ENCODE peak calls at places on chromosomes 7 and 10, in five cellular contexts. One of them, this sample, is unnamed.

GRCh38 chr7:56053993-56054392 is 2.4 kb downstream of the CCT6A start:
- DNase-seq in aorta: no peak
- DNase-seq in GM18507: no peak
- DNase-seq in NCI-H446: no peak
- DNase-seq in heart left ventricle: no peak
- DNase-seq in this sample: no peak

GRCh38 chr10:1120761-1121160 is 64.6 kb downstream of the WDR37 start:
- DNase-seq in NCI-H446: peak; percentile 6
- DNase-seq in aorta: no peak
- DNase-seq in heart left ventricle: no peak
- DNase-seq in GM18507: no peak
- DNase-seq in this sample: peak; percentile 79

GRCh38 chr10:119595715-119596515 is 849 bp downstream of the TIAL1 start:
- DNase-seq in aorta: peak; percentile 87
- DNase-seq in GM18507: peak; percentile 23
- DNase-seq in heart left ventricle: peak; percentile 61
- DNase-seq in NCI-H446: no peak
- DNase-seq in this sample: peak; percentile 86

GRCh38 chr7:36784991-36785940 is 61.0 kb upstream of the AOAH start:
- DNase-seq in GM18507: peak; percentile 62
- DNase-seq in heart left ventricle: peak; percentile 68
- DNase-seq in aorta: no peak
- DNase-seq in NCI-H446: no peak
- DNase-seq in this sample: no peak

GRCh38 chr10:14693891-14694290 is 80.8 kb downstream of the FAM107B start:
- DNase-seq in aorta: no peak
- DNase-seq in heart left ventricle: no peak
- DNase-seq in GM18507: no peak
- DNase-seq in NCI-H446: no peak
- DNase-seq in this sample: no peak

GRCh38 chr10:60441515-60441914 is 51.8 kb upstream of the ANK3 start:
- DNase-seq in NCI-H446: no peak
- DNase-seq in heart left ventricle: no peak
- DNase-seq in aorta: no peak
- DNase-seq in GM18507: no peak
- DNase-seq in this sample: no peak

GRCh38 chr7:128879939-128880746 is 17.5 kb downstream of the ATP6V1F start:
- DNase-seq in aorta: peak; percentile 88
- DNase-seq in GM18507: no peak
- DNase-seq in NCI-H446: no peak
- DNase-seq in heart left ventricle: peak; percentile 65
- DNase-seq in this sample: peak; percentile 61

GRCh38 chr10:44400553-44400952 is 15.7 kb upstream of the CXCL12 start:
- DNase-seq in GM18507: no peak
- DNase-seq in aorta: no peak
- DNase-seq in heart left ventricle: no peak
- DNase-seq in NCI-H446: no peak
- DNase-seq in this sample: no peak

GRCh38 chr10:12902959-12903358 is 98.6 kb downstream of the CCDC3 start:
- DNase-seq in aorta: no peak
- DNase-seq in heart left ventricle: no peak
- DNase-seq in GM18507: no peak
- DNase-seq in NCI-H446: no peak
- DNase-seq in this sample: no peak

GRCh38 chr10:116723428-116724281 is 18.7 kb downstream of the HSPA12A start:
- DNase-seq in aorta: no peak
- DNase-seq in GM18507: no peak
- DNase-seq in heart left ventricle: no peak
- DNase-seq in NCI-H446: no peak
- DNase-seq in this sample: no peak

GRCh38 chr7:100584677-100585510 is 1.0 kb downstream of the LRCH4 start:
- DNase-seq in GM18507: no peak
- DNase-seq in heart left ventricle: peak; percentile 53
- DNase-seq in NCI-H446: no peak
- DNase-seq in aorta: peak; percentile 78
- DNase-seq in this sample: peak; percentile 85

GRCh38 chr10:69504576-69505250 is 53.4 kb downstream of the TSPAN15 start:
- DNase-seq in heart left ventricle: no peak
- DNase-seq in GM18507: no peak
- DNase-seq in aorta: no peak
- DNase-seq in NCI-H446: no peak
- DNase-seq in this sample: no peak

GRCh38 chr7:88358534-88358838 is 51.8 kb upstream of the STEAP4 start:
- DNase-seq in GM18507: no peak
- DNase-seq in heart left ventricle: no peak
- DNase-seq in aorta: no peak
- DNase-seq in NCI-H446: no peak
- DNase-seq in this sample: no peak

GRCh38 chr10:37895674-37896073 is 38.3 kb upstream of the ZNF248 start:
- DNase-seq in aorta: no peak
- DNase-seq in heart left ventricle: no peak
- DNase-seq in GM18507: no peak
- DNase-seq in NCI-H446: no peak
- DNase-seq in this sample: no peak

GRCh38 chr7:5334671-5335070 is 51.9 kb downstream of the SLC29A4 start:
- DNase-seq in GM18507: no peak
- DNase-seq in aorta: no peak
- DNase-seq in heart left ventricle: no peak
- DNase-seq in NCI-H446: no peak
- DNase-seq in this sample: no peak

GRCh38 chr7:18494821-18495408 is 634 bp upstream of the HDAC9 start:
- DNase-seq in NCI-H446: no peak
- DNase-seq in aorta: no peak
- DNase-seq in heart left ventricle: no peak
- DNase-seq in GM18507: no peak
- DNase-seq in this sample: no peak

GRCh38 chr10:131267814-131268095 is 43.8 kb downstream of the TCERG1L start:
- DNase-seq in heart left ventricle: no peak
- DNase-seq in GM18507: no peak
- DNase-seq in aorta: no peak
- DNase-seq in NCI-H446: no peak
- DNase-seq in this sample: no peak

GRCh38 chr7:48337012-48337621 is 165.9 kb downstream of the ABCA13 start:
- DNase-seq in heart left ventricle: no peak
- DNase-seq in aorta: no peak
- DNase-seq in NCI-H446: no peak
- DNase-seq in GM18507: no peak
- DNase-seq in this sample: no peak

GRCh38 chr10:75926763-75927162 is 495.3 kb downstream of the LRMDA start:
- DNase-seq in heart left ventricle: no peak
- DNase-seq in GM18507: no peak
- DNase-seq in NCI-H446: no peak
- DNase-seq in aorta: no peak
- DNase-seq in this sample: peak; percentile 43

GRCh38 chr7:27923308-27923980 is 183.5 kb downstream of the TAX1BP1 start:
- DNase-seq in NCI-H446: peak; percentile 26
- DNase-seq in heart left ventricle: peak; percentile 54
- DNase-seq in aorta: no peak
- DNase-seq in GM18507: no peak
- DNase-seq in this sample: no peak

GRCh38 chr7:107233174-107233573 is 64.4 kb downstream of the HBP1 start:
- DNase-seq in NCI-H446: no peak
- DNase-seq in aorta: no peak
- DNase-seq in heart left ventricle: no peak
- DNase-seq in GM18507: no peak
- DNase-seq in this sample: no peak

This sample was measured in left lung.